ENCODE peak calls at places on chromosomes 11 and 22, in five cellular contexts. One of them, this sample, is unnamed.

GRCh38 chr22:49861642-49862407 is 8.2 kb downstream of the ZBED4 start:
- DNase-seq in A549: no peak
- DNase-seq in IMR-90: no peak
- DNase-seq in SK-N-SH: peak
- DNase-seq in H1: no peak
- DNase-seq in this sample: no peak

GRCh38 chr11:24078056-24078455 is 418.8 kb upstream of the LUZP2 start:
- DNase-seq in A549: no peak
- DNase-seq in IMR-90: peak
- DNase-seq in SK-N-SH: no peak
- DNase-seq in H1: no peak
- DNase-seq in this sample: no peak

GRCh38 chr11:64998141-64998540 is 1.4 kb upstream of the BATF2 start:
- DNase-seq in A549: no peak
- DNase-seq in IMR-90: no peak
- DNase-seq in SK-N-SH: peak
- DNase-seq in H1: no peak
- DNase-seq in this sample: no peak

GRCh38 chr22:36928826-36929535 is 15.6 kb downstream of the CSF2RB start:
- DNase-seq in A549: no peak
- DNase-seq in IMR-90: no peak
- DNase-seq in SK-N-SH: no peak
- DNase-seq in H1: no peak
- DNase-seq in this sample: no peak

GRCh38 chr11:131977854-131978253 is 607.4 kb downstream of the NTM start:
- DNase-seq in A549: no peak
- DNase-seq in IMR-90: peak
- DNase-seq in SK-N-SH: no peak
- DNase-seq in H1: no peak
- DNase-seq in this sample: no peak

GRCh38 chr11:78205256-78205655 is 16.5 kb downstream of the USP35 start:
- DNase-seq in A549: no peak
- DNase-seq in IMR-90: no peak
- DNase-seq in SK-N-SH: no peak
- DNase-seq in H1: no peak
- DNase-seq in this sample: no peak

GRCh38 chr11:10072841-10073240 is 221.2 kb downstream of the SBF2 start:
- DNase-seq in A549: no peak
- DNase-seq in IMR-90: peak
- DNase-seq in SK-N-SH: no peak
- DNase-seq in H1: no peak
- DNase-seq in this sample: no peak

GRCh38 chr11:12330491-12331231 is 46.7 kb upstream of the PARVA start:
- DNase-seq in A549: no peak
- DNase-seq in IMR-90: peak
- DNase-seq in SK-N-SH: no peak
- DNase-seq in H1: no peak
- DNase-seq in this sample: no peak

GRCh38 chr11:111012497-111012896 is 233.0 kb upstream of the POU2AF2 start:
- DNase-seq in A549: no peak
- DNase-seq in IMR-90: no peak
- DNase-seq in SK-N-SH: no peak
- DNase-seq in H1: no peak
- DNase-seq in this sample: no peak

GRCh38 chr11:120912504-120912903 is 111.4 kb upstream of the TBCEL start:
- DNase-seq in A549: peak
- DNase-seq in IMR-90: peak
- DNase-seq in SK-N-SH: peak
- DNase-seq in H1: no peak
- DNase-seq in this sample: peak

GRCh38 chr11:100719809-100720221 is 32.7 kb downstream of the ARHGAP42 start:
- DNase-seq in A549: peak
- DNase-seq in IMR-90: peak
- DNase-seq in SK-N-SH: no peak
- DNase-seq in H1: no peak
- DNase-seq in this sample: peak

GRCh38 chr22:49885881-49886280 is 32.2 kb downstream of the ZBED4 start:
- DNase-seq in A549: no peak
- DNase-seq in IMR-90: no peak
- DNase-seq in SK-N-SH: no peak
- DNase-seq in H1: no peak
- DNase-seq in this sample: no peak

GRCh38 chr11:721347-721912 is 15.4 kb downstream of the EPS8L2 start:
- DNase-seq in A549: no peak
- DNase-seq in IMR-90: no peak
- DNase-seq in SK-N-SH: no peak
- DNase-seq in H1: no peak
- DNase-seq in this sample: no peak

GRCh38 chr11:86374586-86374985 is at the start of gene CCDC81:
- DNase-seq in A549: no peak
- DNase-seq in IMR-90: no peak
- DNase-seq in SK-N-SH: no peak
- DNase-seq in H1: peak
- DNase-seq in this sample: no peak

GRCh38 chr11:131025020-131025419 is 108.7 kb upstream of the SNX19 start:
- DNase-seq in A549: peak
- DNase-seq in IMR-90: peak
- DNase-seq in SK-N-SH: peak
- DNase-seq in H1: no peak
- DNase-seq in this sample: no peak

GRCh38 chr11:59266491-59266890 is 53.8 kb upstream of the MPEG1 start:
- DNase-seq in A549: no peak
- DNase-seq in IMR-90: no peak
- DNase-seq in SK-N-SH: no peak
- DNase-seq in H1: no peak
- DNase-seq in this sample: no peak

GRCh38 chr11:128335729-128336128 is 251.6 kb downstream of the ETS1 start:
- DNase-seq in A549: no peak
- DNase-seq in IMR-90: no peak
- DNase-seq in SK-N-SH: no peak
- DNase-seq in H1: no peak
- DNase-seq in this sample: no peak

GRCh38 chr11:45857834-45858492 is 10.7 kb downstream of the CRY2 start:
- DNase-seq in A549: no peak
- DNase-seq in IMR-90: peak
- DNase-seq in SK-N-SH: peak
- DNase-seq in H1: no peak
- DNase-seq in this sample: no peak
- TF ChIP-seq RAD21 in A549: no peak
- TF ChIP-seq RAD21 in IMR-90: no peak
- TF ChIP-seq RAD21 in SK-N-SH: no peak
- TF ChIP-seq RAD21 in H1: no peak
- TF ChIP-seq RAD21 in this sample: no peak

GRCh38 chr22:27239520-27239919 is 562.0 kb downstream of the MN1 start:
- DNase-seq in A549: no peak
- DNase-seq in IMR-90: no peak
- DNase-seq in SK-N-SH: no peak
- DNase-seq in H1: no peak
- DNase-seq in this sample: no peak

GRCh38 chr22:27238935-27239510 is 562.5 kb downstream of the MN1 start:
- DNase-seq in A549: peak
- DNase-seq in IMR-90: peak
- DNase-seq in SK-N-SH: peak
- DNase-seq in H1: no peak
- DNase-seq in this sample: no peak

GRCh38 chr22:27241430-27242110 is 560.0 kb downstream of the MN1 start:
- DNase-seq in A549: no peak
- DNase-seq in IMR-90: no peak
- DNase-seq in SK-N-SH: peak
- DNase-seq in H1: no peak
- DNase-seq in this sample: no peak

GRCh38 chr22:27242111-27242436 is 559.5 kb downstream of the MN1 start:
- DNase-seq in A549: no peak
- DNase-seq in IMR-90: no peak
- DNase-seq in SK-N-SH: no peak
- DNase-seq in H1: no peak
- DNase-seq in this sample: no peak

DNA sequence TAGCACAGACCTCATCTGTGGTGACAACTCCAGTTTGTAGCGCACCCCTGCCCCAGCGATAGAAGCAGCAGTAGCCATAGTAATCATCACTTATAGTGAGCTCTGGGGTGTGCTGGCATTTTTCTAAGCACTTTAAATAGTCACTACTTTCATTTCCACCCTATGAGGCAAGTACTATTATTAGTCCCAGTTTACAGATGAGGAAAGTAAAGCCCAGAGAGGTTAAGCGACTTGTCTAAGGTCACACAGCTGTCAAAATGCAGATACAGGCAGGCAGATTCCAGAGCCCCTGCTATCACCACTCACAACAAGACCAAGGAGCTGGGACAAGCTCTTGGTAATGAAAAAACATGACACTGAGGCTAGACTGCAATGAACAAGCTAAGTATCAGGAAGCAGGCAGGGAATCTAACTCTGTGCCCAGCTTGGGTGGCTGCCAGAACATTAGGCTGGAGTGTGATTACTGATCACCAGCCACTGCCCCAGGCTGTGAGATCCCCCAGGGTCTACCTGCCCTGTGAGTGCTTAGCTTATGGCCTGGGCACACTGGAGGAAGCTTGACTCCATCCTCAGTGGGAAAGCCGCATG is 561.2 kb downstream of the MN1 start:
- DNase-seq in A549: no peak
- DNase-seq in IMR-90: peak
- DNase-seq in SK-N-SH: no peak
- DNase-seq in H1: no peak
- DNase-seq in this sample: no peak
- TF ChIP-seq RAD21 in A549: no peak
- TF ChIP-seq RAD21 in IMR-90: no peak
- TF ChIP-seq RAD21 in SK-N-SH: no peak
- TF ChIP-seq RAD21 in H1: no peak
- TF ChIP-seq RAD21 in this sample: no peak

GRCh38 chr11:19355601-19356000 is 114.9 kb upstream of the E2F8 start:
- DNase-seq in A549: no peak
- DNase-seq in IMR-90: no peak
- DNase-seq in SK-N-SH: no peak
- DNase-seq in H1: no peak
- DNase-seq in this sample: no peak

GRCh38 chr11:19359425-19360000 is 118.8 kb upstream of the E2F8 start:
- DNase-seq in A549: no peak
- DNase-seq in IMR-90: peak
- DNase-seq in SK-N-SH: no peak
- DNase-seq in H1: no peak
- DNase-seq in this sample: no peak
- TF ChIP-seq RAD21 in A549: no peak
- TF ChIP-seq RAD21 in IMR-90: no peak
- TF ChIP-seq RAD21 in SK-N-SH: no peak
- TF ChIP-seq RAD21 in H1: no peak
- TF ChIP-seq RAD21 in this sample: no peak

GRCh38 chr11:114162719-114163123 is 103.2 kb downstream of the ZBTB16 start:
- DNase-seq in A549: peak
- DNase-seq in IMR-90: peak
- DNase-seq in SK-N-SH: peak
- DNase-seq in H1: no peak
- DNase-seq in this sample: no peak
- TF ChIP-seq RAD21 in A549: no peak
- TF ChIP-seq RAD21 in IMR-90: no peak
- TF ChIP-seq RAD21 in SK-N-SH: no peak
- TF ChIP-seq RAD21 in H1: no peak
- TF ChIP-seq RAD21 in this sample: no peak

DNA sequence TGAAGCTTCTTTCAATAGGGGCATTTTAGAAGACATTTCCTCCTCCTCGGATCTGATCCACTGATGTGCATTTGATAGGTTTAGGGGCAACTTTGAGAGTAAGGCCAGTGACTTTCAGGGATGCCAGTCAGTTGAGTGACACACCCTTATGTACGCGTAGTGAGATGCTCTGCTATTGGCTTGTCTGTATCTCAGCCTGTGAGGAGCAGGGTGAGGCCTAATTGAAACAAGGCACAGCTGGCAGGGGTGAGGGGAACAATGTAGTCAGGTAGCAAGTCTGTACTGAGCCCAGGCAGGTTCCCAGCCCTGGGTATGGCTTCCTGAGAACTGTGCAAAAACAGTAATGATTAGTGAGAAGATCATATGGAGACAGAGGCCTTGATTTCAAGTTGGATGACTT is 61.5 kb downstream of the STIM1 start:
- DNase-seq in A549: no peak
- DNase-seq in IMR-90: no peak
- DNase-seq in SK-N-SH: no peak
- DNase-seq in H1: no peak
- DNase-seq in this sample: no peak
- TF ChIP-seq RAD21 in A549: no peak
- TF ChIP-seq RAD21 in IMR-90: no peak
- TF ChIP-seq RAD21 in SK-N-SH: no peak
- TF ChIP-seq RAD21 in H1: no peak
- TF ChIP-seq RAD21 in this sample: no peak

This sample was measured in HCT116.